ENCODE peak calls at places on chromosomes 3 and 15, in six cellular contexts. One of them, this sample, is unnamed.

GRCh38 chr3:37753428-37753827 is 108.3 kb upstream of the CTDSPL start:
- DNase-seq in OCI-LY7: no peak
- DNase-seq in Karpas-422: no peak
- DNase-seq in lower lobe of right lung: no peak
- DNase-seq in esophagus squamous epithelium: no peak
- DNase-seq in CD8-positive, alpha-beta T cell: no peak
- DNase-seq in this sample: peak

GRCh38 chr3:88957751-88958452 is 149.5 kb upstream of the EPHA3 start:
- DNase-seq in OCI-LY7: no peak
- DNase-seq in Karpas-422: no peak
- DNase-seq in lower lobe of right lung: no peak
- DNase-seq in esophagus squamous epithelium: no peak
- DNase-seq in CD8-positive, alpha-beta T cell: no peak
- DNase-seq in this sample: no peak

GRCh38 chr3:3392946-3393345 is 213.5 kb upstream of the CRBN start:
- DNase-seq in OCI-LY7: no peak
- DNase-seq in Karpas-422: no peak
- DNase-seq in lower lobe of right lung: no peak
- DNase-seq in esophagus squamous epithelium: no peak
- DNase-seq in CD8-positive, alpha-beta T cell: no peak
- DNase-seq in this sample: no peak

GRCh38 chr3:47016934-47017435 is 37.5 kb downstream of the NBEAL2 start:
- DNase-seq in OCI-LY7: peak
- DNase-seq in Karpas-422: peak
- DNase-seq in lower lobe of right lung: no peak
- DNase-seq in esophagus squamous epithelium: no peak
- DNase-seq in CD8-positive, alpha-beta T cell: peak
- DNase-seq in this sample: peak

GRCh38 chr3:42488687-42489086 is 13.8 kb upstream of the VIPR1 start:
- DNase-seq in OCI-LY7: no peak
- DNase-seq in Karpas-422: no peak
- DNase-seq in lower lobe of right lung: no peak
- DNase-seq in esophagus squamous epithelium: no peak
- DNase-seq in CD8-positive, alpha-beta T cell: peak
- DNase-seq in this sample: no peak

GRCh38 chr15:55248895-55249294 is 40.7 kb downstream of the RAB27A start:
- DNase-seq in OCI-LY7: no peak
- DNase-seq in Karpas-422: no peak
- DNase-seq in lower lobe of right lung: no peak
- DNase-seq in esophagus squamous epithelium: no peak
- DNase-seq in CD8-positive, alpha-beta T cell: no peak
- DNase-seq in this sample: no peak

GRCh38 chr15:96276438-96277210 is 53.9 kb upstream of the NR2F2 start:
- DNase-seq in OCI-LY7: no peak
- DNase-seq in Karpas-422: no peak
- DNase-seq in lower lobe of right lung: no peak
- DNase-seq in esophagus squamous epithelium: no peak
- DNase-seq in CD8-positive, alpha-beta T cell: no peak
- DNase-seq in this sample: no peak

GRCh38 chr3:3134750-3135448 is 8.2 kb downstream of the TRNT1 start:
- DNase-seq in OCI-LY7: no peak
- DNase-seq in Karpas-422: no peak
- DNase-seq in lower lobe of right lung: no peak
- DNase-seq in esophagus squamous epithelium: no peak
- DNase-seq in CD8-positive, alpha-beta T cell: no peak
- DNase-seq in this sample: no peak

GRCh38 chr15:100762289-100762688 is 117.3 kb upstream of the ALDH1A3 start:
- DNase-seq in OCI-LY7: no peak
- DNase-seq in Karpas-422: no peak
- DNase-seq in lower lobe of right lung: no peak
- DNase-seq in esophagus squamous epithelium: no peak
- DNase-seq in CD8-positive, alpha-beta T cell: no peak
- DNase-seq in this sample: no peak

GRCh38 chr3:114794894-114795630 is 352.0 kb downstream of the ZBTB20 start:
- DNase-seq in OCI-LY7: no peak
- DNase-seq in Karpas-422: no peak
- DNase-seq in lower lobe of right lung: no peak
- DNase-seq in esophagus squamous epithelium: no peak
- DNase-seq in CD8-positive, alpha-beta T cell: no peak
- DNase-seq in this sample: no peak

GRCh38 chr15:52184721-52185120 is 6.5 kb downstream of the GNB5 start:
- DNase-seq in OCI-LY7: no peak
- DNase-seq in Karpas-422: no peak
- DNase-seq in lower lobe of right lung: no peak
- DNase-seq in esophagus squamous epithelium: no peak
- DNase-seq in CD8-positive, alpha-beta T cell: no peak
- DNase-seq in this sample: no peak

GRCh38 chr15:95556866-95557225 is 773.7 kb upstream of the NR2F2 start:
- DNase-seq in OCI-LY7: no peak
- DNase-seq in Karpas-422: no peak
- DNase-seq in lower lobe of right lung: no peak
- DNase-seq in esophagus squamous epithelium: no peak
- DNase-seq in CD8-positive, alpha-beta T cell: no peak
- DNase-seq in this sample: no peak

GRCh38 chr15:74179101-74179841 is 5.8 kb downstream of the ISLR start:
- DNase-seq in OCI-LY7: no peak
- DNase-seq in Karpas-422: no peak
- DNase-seq in lower lobe of right lung: peak
- DNase-seq in esophagus squamous epithelium: no peak
- DNase-seq in CD8-positive, alpha-beta T cell: no peak
- DNase-seq in this sample: no peak

GRCh38 chr3:127375151-127375937 is 87.5 kb upstream of the PRR20G start:
- DNase-seq in OCI-LY7: no peak
- DNase-seq in Karpas-422: no peak
- DNase-seq in lower lobe of right lung: no peak
- DNase-seq in esophagus squamous epithelium: no peak
- DNase-seq in CD8-positive, alpha-beta T cell: no peak
- DNase-seq in this sample: no peak

GRCh38 chr15:23857028-23857641 is 170.0 kb upstream of the NDN start:
- DNase-seq in OCI-LY7: no peak
- DNase-seq in Karpas-422: peak
- DNase-seq in lower lobe of right lung: peak
- DNase-seq in esophagus squamous epithelium: no peak
- DNase-seq in CD8-positive, alpha-beta T cell: no peak
- DNase-seq in this sample: no peak

GRCh38 chr3:24513463-24513862 is 18.8 kb upstream of the THRB start:
- DNase-seq in OCI-LY7: no peak
- DNase-seq in Karpas-422: no peak
- DNase-seq in lower lobe of right lung: no peak
- DNase-seq in esophagus squamous epithelium: no peak
- DNase-seq in CD8-positive, alpha-beta T cell: no peak
- DNase-seq in this sample: no peak

DNA sequence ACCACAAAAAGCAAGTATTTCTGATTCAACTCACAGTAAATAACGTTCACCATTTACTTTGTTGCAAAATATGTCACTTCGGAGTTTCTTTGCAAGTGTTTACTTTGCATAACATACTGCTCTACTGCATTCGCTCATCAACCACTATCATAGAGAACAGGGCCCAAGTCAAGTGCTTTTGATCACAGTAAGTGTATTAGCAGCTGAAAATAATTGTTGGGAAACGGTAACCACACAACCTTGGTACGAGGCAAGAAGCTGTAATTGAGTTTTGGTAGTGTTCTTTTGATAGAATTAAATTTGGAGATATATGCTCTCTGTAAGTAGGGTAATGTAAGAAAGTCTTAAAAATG is 80.1 kb downstream of the SATB1 start:
- DNase-seq in OCI-LY7: no peak
- DNase-seq in Karpas-422: no peak
- DNase-seq in lower lobe of right lung: no peak
- DNase-seq in esophagus squamous epithelium: no peak
- DNase-seq in CD8-positive, alpha-beta T cell: no peak
- DNase-seq in this sample: no peak
- H3K4me3 ChIP-seq in OCI-LY7: no peak
- H3K4me3 ChIP-seq in Karpas-422: no peak
- H3K4me3 ChIP-seq in lower lobe of right lung: no peak
- H3K4me3 ChIP-seq in esophagus squamous epithelium: no peak
- H3K4me3 ChIP-seq in CD8-positive, alpha-beta T cell: no peak
- H3K4me3 ChIP-seq in this sample: no peak

GRCh38 chr15:79896634-79897379 is at the start of gene MTHFS:
- DNase-seq in OCI-LY7: peak
- DNase-seq in Karpas-422: peak
- DNase-seq in lower lobe of right lung: peak
- DNase-seq in esophagus squamous epithelium: peak
- DNase-seq in CD8-positive, alpha-beta T cell: peak
- DNase-seq in this sample: peak
- H3K4me3 ChIP-seq in OCI-LY7: peak
- H3K4me3 ChIP-seq in Karpas-422: peak
- H3K4me3 ChIP-seq in lower lobe of right lung: peak
- H3K4me3 ChIP-seq in esophagus squamous epithelium: peak
- H3K4me3 ChIP-seq in CD8-positive, alpha-beta T cell: peak
- H3K4me3 ChIP-seq in this sample: peak

GRCh38 chr15:79923515-79924169 is 26.8 kb upstream of the MTHFS start:
- DNase-seq in OCI-LY7: peak
- DNase-seq in Karpas-422: peak
- DNase-seq in lower lobe of right lung: peak
- DNase-seq in esophagus squamous epithelium: peak
- DNase-seq in CD8-positive, alpha-beta T cell: peak
- DNase-seq in this sample: peak
- H3K4me3 ChIP-seq in OCI-LY7: peak
- H3K4me3 ChIP-seq in Karpas-422: peak
- H3K4me3 ChIP-seq in lower lobe of right lung: peak
- H3K4me3 ChIP-seq in esophagus squamous epithelium: peak
- H3K4me3 ChIP-seq in CD8-positive, alpha-beta T cell: peak
- H3K4me3 ChIP-seq in this sample: peak

GRCh38 chr3:131560795-131561194 is 58.0 kb upstream of the MRPL3 start:
- DNase-seq in OCI-LY7: no peak
- DNase-seq in Karpas-422: no peak
- DNase-seq in lower lobe of right lung: no peak
- DNase-seq in esophagus squamous epithelium: no peak
- DNase-seq in CD8-positive, alpha-beta T cell: no peak
- DNase-seq in this sample: no peak

GRCh38 chr3:131564812-131565211 is 62.0 kb upstream of the MRPL3 start:
- DNase-seq in OCI-LY7: no peak
- DNase-seq in Karpas-422: no peak
- DNase-seq in lower lobe of right lung: no peak
- DNase-seq in esophagus squamous epithelium: no peak
- DNase-seq in CD8-positive, alpha-beta T cell: no peak
- DNase-seq in this sample: no peak

DNA sequence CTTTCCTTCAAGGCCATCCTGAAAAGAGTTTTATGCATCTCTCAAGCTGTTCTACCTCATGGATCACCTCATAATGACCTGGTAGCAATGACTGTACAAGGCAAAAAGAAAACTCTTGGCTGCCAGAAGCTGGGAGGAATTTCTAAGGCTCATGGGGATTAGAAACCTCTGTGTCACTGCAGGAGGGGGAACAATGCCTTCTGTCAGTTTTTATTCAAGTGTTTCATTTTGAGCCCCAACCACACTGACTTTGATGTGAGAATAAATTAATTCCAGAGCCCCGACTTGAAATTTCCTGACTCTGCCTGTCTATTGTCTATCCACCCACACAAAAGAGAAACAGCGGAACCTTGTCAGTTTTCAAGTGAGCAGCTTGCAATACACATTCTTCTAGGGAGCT is 58.7 kb upstream of the MRPL3 start:
- DNase-seq in OCI-LY7: no peak
- DNase-seq in Karpas-422: no peak
- DNase-seq in lower lobe of right lung: no peak
- DNase-seq in esophagus squamous epithelium: no peak
- DNase-seq in CD8-positive, alpha-beta T cell: no peak
- DNase-seq in this sample: no peak
- H3K4me3 ChIP-seq in OCI-LY7: no peak
- H3K4me3 ChIP-seq in Karpas-422: no peak
- H3K4me3 ChIP-seq in lower lobe of right lung: no peak
- H3K4me3 ChIP-seq in esophagus squamous epithelium: no peak
- H3K4me3 ChIP-seq in CD8-positive, alpha-beta T cell: no peak
- H3K4me3 ChIP-seq in this sample: no peak

DNA sequence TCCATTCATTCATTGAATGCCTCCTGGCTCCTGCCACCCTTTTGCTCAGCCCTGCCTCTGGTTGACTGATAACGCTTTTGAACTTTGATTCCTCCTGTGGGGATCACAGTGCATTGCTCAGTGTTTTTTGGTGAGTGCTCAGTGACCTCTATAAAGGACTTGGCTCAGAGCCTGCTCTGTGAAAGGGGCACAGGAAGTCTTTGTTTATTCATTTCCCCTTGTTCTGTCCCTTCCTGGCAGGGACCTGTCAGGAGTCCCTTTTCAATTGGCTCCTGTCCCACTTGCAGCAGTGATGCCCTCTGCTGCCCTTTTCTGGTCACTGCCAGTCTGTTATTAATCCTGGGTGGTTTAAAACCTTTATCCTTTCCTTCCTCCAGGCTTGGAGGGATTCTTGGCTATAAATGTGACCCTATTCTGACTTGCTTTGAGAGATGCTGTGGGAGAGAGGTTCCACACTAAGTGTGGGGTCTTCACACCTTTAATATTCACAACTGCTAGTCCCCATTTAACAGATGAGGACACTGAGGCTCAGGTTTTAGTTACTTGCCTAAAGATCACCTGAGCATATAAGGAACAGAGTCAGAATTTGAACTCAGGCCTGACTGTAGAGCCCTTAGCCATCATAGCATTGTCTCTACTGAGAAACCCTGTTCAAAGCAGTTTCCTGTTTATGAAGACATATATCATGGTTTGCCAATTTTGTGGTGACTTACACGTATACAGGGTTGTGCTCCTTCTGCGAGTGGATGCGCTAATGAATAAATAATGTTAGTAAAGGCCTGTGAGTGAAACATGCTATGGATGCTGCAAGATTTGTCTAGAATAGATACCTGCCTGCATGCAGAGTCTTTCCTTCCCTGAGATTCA is 23.2 kb upstream of the TATDN2 start:
- DNase-seq in OCI-LY7: peak
- DNase-seq in Karpas-422: peak
- DNase-seq in lower lobe of right lung: peak
- DNase-seq in esophagus squamous epithelium: peak
- DNase-seq in CD8-positive, alpha-beta T cell: peak
- DNase-seq in this sample: peak
- H3K4me3 ChIP-seq in OCI-LY7: no peak
- H3K4me3 ChIP-seq in Karpas-422: no peak
- H3K4me3 ChIP-seq in lower lobe of right lung: no peak
- H3K4me3 ChIP-seq in esophagus squamous epithelium: no peak
- H3K4me3 ChIP-seq in CD8-positive, alpha-beta T cell: no peak
- H3K4me3 ChIP-seq in this sample: no peak

DNA sequence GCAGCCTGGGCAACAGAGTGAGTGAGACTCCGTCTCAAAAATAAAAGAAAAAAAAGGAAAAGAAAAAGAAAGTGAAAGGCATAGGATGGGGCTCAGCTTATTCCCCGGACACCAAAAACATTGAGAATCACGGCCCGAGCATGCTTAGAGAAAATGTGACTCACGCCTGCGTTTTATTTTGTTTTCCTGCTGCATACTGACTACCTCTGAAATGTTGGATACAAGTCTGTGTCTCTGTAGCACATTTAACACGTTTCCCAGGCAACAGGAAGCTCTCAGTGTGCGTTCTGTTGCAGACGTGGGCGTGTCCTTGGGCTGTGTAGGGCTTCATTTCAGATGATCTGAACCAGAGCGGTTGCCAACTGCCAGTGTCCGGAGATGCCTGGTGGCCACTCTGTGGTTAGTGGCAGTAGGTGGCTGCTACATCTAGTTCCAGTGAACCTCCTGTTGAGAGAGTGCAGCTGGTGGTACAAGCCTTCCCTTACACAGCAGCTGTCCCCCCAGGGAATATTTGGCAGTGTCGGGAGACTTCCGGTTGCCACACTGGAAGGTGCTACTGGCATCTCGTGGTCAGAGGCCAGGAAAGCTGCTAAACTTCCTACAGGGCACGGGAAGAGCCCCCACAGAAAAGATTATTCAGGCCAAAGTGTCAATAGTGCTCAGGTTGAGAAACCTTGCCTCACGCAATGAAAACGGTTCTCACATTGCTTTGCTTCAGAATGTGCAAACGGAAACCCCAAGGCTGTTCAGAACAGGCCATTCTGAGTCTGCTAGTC is 3.0 kb downstream of the SLC51A start:
- DNase-seq in OCI-LY7: peak
- DNase-seq in Karpas-422: peak
- DNase-seq in lower lobe of right lung: peak
- DNase-seq in esophagus squamous epithelium: no peak
- DNase-seq in CD8-positive, alpha-beta T cell: peak
- DNase-seq in this sample: peak
- H3K4me3 ChIP-seq in OCI-LY7: peak
- H3K4me3 ChIP-seq in Karpas-422: peak
- H3K4me3 ChIP-seq in lower lobe of right lung: peak
- H3K4me3 ChIP-seq in esophagus squamous epithelium: no peak
- H3K4me3 ChIP-seq in CD8-positive, alpha-beta T cell: peak
- H3K4me3 ChIP-seq in this sample: peak